ENCODE peak calls at places on chromosomes 3 and 15, in six cellular contexts. One of them, this sample, is unnamed.
A peak's percentile ranks its signal among the peaks of the same experiment; 100 is the strongest.

GRCh38 chr3:88003115-88003755 is 55.6 kb downstream of the CGGBP1 start:
- DNase-seq in GM12891: no peak
- DNase-seq in K562: peak; percentile 11
- DNase-seq in H1: no peak
- DNase-seq in GM12878: no peak
- DNase-seq in HepG2: peak; percentile 32
- DNase-seq in this sample: no peak

GRCh38 chr3:38031022-38031994 is 1.9 kb upstream of the PLCD1 start:
- DNase-seq in GM12891: no peak
- DNase-seq in K562: no peak
- DNase-seq in H1: no peak
- DNase-seq in GM12878: no peak
- DNase-seq in HepG2: no peak
- DNase-seq in this sample: no peak

GRCh38 chr3:195236801-195237570 is 34.0 kb downstream of the XXYLT1 start:
- DNase-seq in GM12891: no peak
- DNase-seq in K562: no peak
- DNase-seq in H1: no peak
- DNase-seq in GM12878: no peak
- DNase-seq in HepG2: no peak
- DNase-seq in this sample: no peak

GRCh38 chr15:100115711-100116090 is 226.1 kb downstream of the ADAMTS17 start:
- DNase-seq in GM12891: no peak
- DNase-seq in K562: no peak
- DNase-seq in H1: no peak
- DNase-seq in GM12878: no peak
- DNase-seq in HepG2: no peak
- DNase-seq in this sample: no peak

GRCh38 chr3:45579251-45579650 is 15.3 kb upstream of the LIMD1 start:
- DNase-seq in GM12891: no peak
- DNase-seq in K562: no peak
- DNase-seq in H1: no peak
- DNase-seq in GM12878: no peak
- DNase-seq in HepG2: no peak
- DNase-seq in this sample: no peak

GRCh38 chr15:83153288-83153687 is 45.8 kb downstream of the TM6SF1 start:
- DNase-seq in GM12891: no peak
- DNase-seq in K562: no peak
- DNase-seq in H1: no peak
- DNase-seq in GM12878: no peak
- DNase-seq in HepG2: no peak
- DNase-seq in this sample: no peak

GRCh38 chr15:77031376-77032050 is 36.6 kb downstream of the PSTPIP1 start:
- DNase-seq in GM12891: peak; percentile 61
- DNase-seq in K562: no peak
- DNase-seq in H1: no peak
- DNase-seq in GM12878: no peak
- DNase-seq in HepG2: peak; percentile 49
- DNase-seq in this sample: peak; percentile 58

GRCh38 chr3:83523470-83524073 is 1435.2 kb upstream of the CADM2 start:
- DNase-seq in GM12891: no peak
- DNase-seq in K562: no peak
- DNase-seq in H1: peak; percentile 36
- DNase-seq in GM12878: peak; percentile 11
- DNase-seq in HepG2: peak; percentile 64
- DNase-seq in this sample: no peak

GRCh38 chr3:71305246-71306206 is 278.0 kb downstream of the FOXP1 start:
- DNase-seq in GM12891: no peak
- DNase-seq in K562: no peak
- DNase-seq in H1: peak; percentile 73
- DNase-seq in GM12878: no peak
- DNase-seq in HepG2: peak; percentile 70
- DNase-seq in this sample: no peak

GRCh38 chr15:70096215-70096974 is 1.3 kb downstream of the TLE3 start:
- DNase-seq in GM12891: no peak
- DNase-seq in K562: no peak
- DNase-seq in H1: no peak
- DNase-seq in GM12878: no peak
- DNase-seq in HepG2: no peak
- DNase-seq in this sample: no peak

GRCh38 chr15:65819563-65819960 is 27.5 kb upstream of the DENND4A start:
- DNase-seq in GM12891: no peak
- DNase-seq in K562: peak; percentile 59
- DNase-seq in H1: no peak
- DNase-seq in GM12878: no peak
- DNase-seq in HepG2: peak; percentile 45
- DNase-seq in this sample: no peak

GRCh38 chr3:53183514-53183913 is 22.5 kb downstream of the PRKCD start:
- DNase-seq in GM12891: no peak
- DNase-seq in K562: no peak
- DNase-seq in H1: no peak
- DNase-seq in GM12878: no peak
- DNase-seq in HepG2: no peak
- DNase-seq in this sample: no peak

GRCh38 chr15:95988574-95988887 is 342.0 kb upstream of the NR2F2 start:
- DNase-seq in GM12891: no peak
- DNase-seq in K562: no peak
- DNase-seq in H1: no peak
- DNase-seq in GM12878: no peak
- DNase-seq in HepG2: peak; percentile 7
- DNase-seq in this sample: no peak

GRCh38 chr15:24763891-24764290 is 88.3 kb downstream of the NPAP1 start:
- DNase-seq in GM12891: no peak
- DNase-seq in K562: no peak
- DNase-seq in H1: no peak
- DNase-seq in GM12878: no peak
- DNase-seq in HepG2: no peak
- DNase-seq in this sample: no peak

GRCh38 chr3:102979682-102980378 is 545.0 kb downstream of the ZPLD1 start:
- DNase-seq in GM12891: no peak
- DNase-seq in K562: no peak
- DNase-seq in H1: no peak
- DNase-seq in GM12878: no peak
- DNase-seq in HepG2: no peak
- DNase-seq in this sample: no peak

GRCh38 chr15:68682330-68682729 is 103.5 kb downstream of the CORO2B start:
- DNase-seq in GM12891: no peak
- DNase-seq in K562: no peak
- DNase-seq in H1: no peak
- DNase-seq in GM12878: no peak
- DNase-seq in HepG2: no peak
- DNase-seq in this sample: no peak

GRCh38 chr15:71757741-71758530 is 52.4 kb upstream of the NR2E3 start:
- DNase-seq in GM12891: no peak
- DNase-seq in K562: no peak
- DNase-seq in H1: no peak
- DNase-seq in GM12878: no peak
- DNase-seq in HepG2: no peak
- DNase-seq in this sample: no peak

GRCh38 chr15:25712192-25712960 is 150.8 kb downstream of the ATP10A start:
- DNase-seq in GM12891: no peak
- DNase-seq in K562: no peak
- DNase-seq in H1: no peak
- DNase-seq in GM12878: no peak
- DNase-seq in HepG2: no peak
- DNase-seq in this sample: no peak

GRCh38 chr3:29226709-29227108 is 54.2 kb upstream of the RBMS3 start:
- DNase-seq in GM12891: no peak
- DNase-seq in K562: no peak
- DNase-seq in H1: no peak
- DNase-seq in GM12878: no peak
- DNase-seq in HepG2: no peak
- DNase-seq in this sample: no peak

GRCh38 chr15:57455969-57456368 is 79.7 kb downstream of the CGNL1 start:
- DNase-seq in GM12891: no peak
- DNase-seq in K562: no peak
- DNase-seq in H1: no peak
- DNase-seq in GM12878: no peak
- DNase-seq in HepG2: no peak
- DNase-seq in this sample: no peak
- TF ChIP-seq POLR2AphosphoS5 in GM12891: no peak
- TF ChIP-seq POLR2AphosphoS5 in K562: no peak
- TF ChIP-seq POLR2AphosphoS5 in H1: no peak
- TF ChIP-seq POLR2AphosphoS5 in GM12878: no peak
- TF ChIP-seq POLR2AphosphoS5 in HepG2: no peak
- TF ChIP-seq POLR2AphosphoS5 in this sample: no peak

DNA sequence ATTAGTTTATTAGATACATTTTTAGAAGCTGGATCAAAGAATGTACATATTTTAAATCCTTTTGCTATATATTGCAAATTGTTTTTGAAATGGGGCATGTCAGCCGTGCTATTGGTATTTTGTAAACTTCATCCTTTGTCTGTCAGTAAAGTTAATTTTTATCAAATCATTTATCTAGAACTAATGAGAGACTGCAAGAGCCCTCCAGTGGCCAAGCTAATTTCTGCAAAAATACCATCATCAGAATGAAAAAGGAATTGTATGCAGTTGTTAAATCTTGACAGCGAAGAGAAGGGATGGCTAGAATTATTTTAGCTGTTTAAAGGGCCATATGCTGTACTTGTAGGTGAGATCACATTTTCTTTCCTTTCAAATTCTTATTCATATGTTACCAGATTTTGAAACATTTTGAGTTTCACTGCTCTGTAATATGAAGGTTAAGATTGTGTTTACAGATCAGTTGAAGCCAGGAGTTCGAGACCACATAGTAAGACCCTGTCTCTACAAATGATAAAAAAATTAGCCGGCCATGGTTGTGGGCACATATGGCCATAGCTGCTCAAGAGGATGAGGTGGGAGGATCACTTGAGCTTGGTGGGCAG is 8.1 kb upstream of the CLDN11 start:
- DNase-seq in GM12891: no peak
- DNase-seq in K562: no peak
- DNase-seq in H1: no peak
- DNase-seq in GM12878: no peak
- DNase-seq in HepG2: no peak
- DNase-seq in this sample: no peak
- TF ChIP-seq TAF1 in GM12891: no peak
- TF ChIP-seq TAF1 in K562: no peak
- TF ChIP-seq TAF1 in H1: no peak
- TF ChIP-seq TAF1 in GM12878: no peak
- TF ChIP-seq TAF1 in HepG2: no peak
- TF ChIP-seq TAF1 in this sample: no peak

GRCh38 chr3:185583925-185584324 is 2.2 kb upstream of the SENP2 start:
- DNase-seq in GM12891: no peak
- DNase-seq in K562: no peak
- DNase-seq in H1: no peak
- DNase-seq in GM12878: no peak
- DNase-seq in HepG2: peak; percentile 40
- DNase-seq in this sample: no peak

GRCh38 chr3:185584681-185585080 is 1.4 kb upstream of the SENP2 start:
- DNase-seq in GM12891: no peak
- DNase-seq in K562: no peak
- DNase-seq in H1: no peak
- DNase-seq in GM12878: no peak
- DNase-seq in HepG2: no peak
- DNase-seq in this sample: no peak

GRCh38 chr3:185586644-185586964 is 509 bp downstream of the SENP2 start:
- DNase-seq in GM12891: no peak
- DNase-seq in K562: no peak
- DNase-seq in H1: no peak
- DNase-seq in GM12878: no peak
- DNase-seq in HepG2: peak; percentile 36
- DNase-seq in this sample: no peak

GRCh38 chr3:185585523-185585861 is 603 bp upstream of the SENP2 start:
- DNase-seq in GM12891: no peak
- DNase-seq in K562: no peak
- DNase-seq in H1: no peak
- DNase-seq in GM12878: no peak
- DNase-seq in HepG2: peak; percentile 8
- DNase-seq in this sample: no peak

DNA sequence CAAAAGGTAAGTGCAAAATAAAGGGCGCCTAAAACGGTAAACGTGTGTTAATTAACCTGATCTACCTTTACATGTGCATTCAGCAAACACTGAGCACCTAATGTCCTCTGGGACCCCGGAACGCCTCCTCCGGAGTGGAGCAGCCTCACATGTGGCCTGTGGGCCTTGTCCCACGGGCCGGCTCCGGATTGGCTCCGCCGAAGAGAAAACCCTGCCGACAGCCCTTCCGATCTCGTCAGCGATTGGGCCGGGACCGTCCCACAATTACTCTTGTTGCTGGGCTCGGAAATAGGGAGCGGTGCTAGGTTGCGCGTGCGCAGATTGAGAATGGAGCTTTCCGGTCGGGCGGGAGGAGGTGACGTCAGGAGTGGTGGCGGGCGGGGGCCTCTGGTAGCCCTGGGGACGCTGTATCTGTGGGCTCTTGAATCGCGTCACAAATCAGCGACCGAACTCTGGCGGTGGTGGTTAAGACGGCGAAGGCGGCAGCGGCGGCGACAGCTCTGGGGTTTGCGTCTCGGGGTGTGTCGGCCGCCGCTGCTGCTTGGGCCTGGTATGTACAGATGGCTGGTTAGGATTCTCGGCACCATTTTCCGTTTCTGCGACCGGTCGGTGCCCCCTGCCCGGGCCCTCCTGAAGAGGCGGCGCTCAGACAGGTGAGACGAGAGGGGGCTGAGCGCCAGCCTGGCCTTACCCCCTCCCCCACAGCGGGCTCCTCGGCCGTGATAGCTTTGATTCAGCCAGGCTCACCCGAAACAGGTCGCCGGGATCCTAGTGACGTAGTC is at the start of gene SENP2:
- DNase-seq in GM12891: peak; percentile 84
- DNase-seq in K562: peak; percentile 95
- DNase-seq in H1: peak; percentile 97
- DNase-seq in GM12878: peak; percentile 97
- DNase-seq in HepG2: peak; percentile 98
- DNase-seq in this sample: peak; percentile 87
- TF ChIP-seq POLR2A in GM12891: peak; percentile 84
- TF ChIP-seq POLR2A in K562: peak; percentile 91
- TF ChIP-seq POLR2A in H1: peak; percentile 61
- TF ChIP-seq POLR2A in GM12878: peak; percentile 93
- TF ChIP-seq POLR2A in HepG2: peak; percentile 92
- TF ChIP-seq POLR2A in this sample: peak; percentile 73

DNA sequence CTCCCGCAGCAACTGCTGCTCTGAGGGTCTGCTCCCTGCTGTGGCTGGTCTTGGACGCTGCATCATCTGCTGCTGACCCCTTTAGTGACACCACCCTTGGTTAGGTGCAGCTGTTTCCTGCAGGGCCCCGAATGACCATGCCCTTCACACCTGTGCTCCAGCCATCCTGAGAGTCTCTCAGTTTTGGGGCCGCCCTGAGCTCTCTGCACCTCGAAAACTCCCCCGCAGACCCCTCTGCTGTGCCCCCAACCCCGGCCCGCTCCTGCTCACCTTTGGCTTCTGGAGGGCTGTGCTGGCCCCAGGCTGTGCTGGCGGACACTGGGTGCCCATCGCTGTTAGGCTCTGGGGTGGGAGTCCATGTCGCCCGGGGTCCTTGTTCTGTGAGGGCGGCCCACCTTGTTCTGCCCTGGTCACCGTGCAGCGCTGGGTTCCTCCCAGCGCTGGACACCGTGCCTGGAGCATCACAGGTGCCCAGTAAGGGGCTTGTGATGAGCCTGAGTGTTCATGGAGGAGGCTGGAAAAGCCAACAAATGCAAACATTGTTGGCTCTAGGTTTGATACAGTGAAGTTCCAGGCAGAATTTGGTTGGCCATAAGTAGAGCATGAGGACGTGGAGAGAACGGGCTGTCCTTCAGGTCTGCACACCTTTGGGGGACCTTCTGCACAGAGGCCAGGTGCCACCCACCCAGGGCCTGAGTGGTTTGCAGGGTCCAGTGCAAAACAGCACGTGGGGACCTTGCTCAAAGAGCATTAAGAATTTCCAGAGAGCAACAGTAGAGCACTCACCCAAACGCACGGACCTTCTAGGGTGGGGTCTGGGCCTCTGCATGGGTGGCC is 12.3 kb downstream of the ABTB1 start:
- DNase-seq in GM12891: no peak
- DNase-seq in K562: no peak
- DNase-seq in H1: no peak
- DNase-seq in GM12878: no peak
- DNase-seq in HepG2: no peak
- DNase-seq in this sample: no peak
- TF ChIP-seq POLR2AphosphoS5 in GM12891: no peak
- TF ChIP-seq POLR2AphosphoS5 in K562: no peak
- TF ChIP-seq POLR2AphosphoS5 in H1: no peak
- TF ChIP-seq POLR2AphosphoS5 in GM12878: no peak
- TF ChIP-seq POLR2AphosphoS5 in HepG2: no peak
- TF ChIP-seq POLR2AphosphoS5 in this sample: no peak

This sample was measured in GM12892.